ENCODE peak calls at places on chromosomes 12 and 14, in seven cellular contexts. One of them, this sample, is unnamed.

GRCh38 chr12:78711954-78712353 is 152.6 kb upstream of the SYT1 start:
- DNase-seq in dorsolateral prefrontal cortex: no peak
- DNase-seq in psoas muscle: no peak
- DNase-seq in aorta: no peak
- DNase-seq in PC-3: no peak
- DNase-seq in body of pancreas: no peak
- DNase-seq in GM23248: no peak
- DNase-seq in this sample: no peak

GRCh38 chr12:69527506-69528272 is 57.5 kb downstream of the FRS2 start:
- DNase-seq in aorta: no peak
- DNase-seq in dorsolateral prefrontal cortex: no peak
- DNase-seq in psoas muscle: no peak
- DNase-seq in body of pancreas: no peak
- DNase-seq in GM23248: peak; percentile 77
- DNase-seq in PC-3: peak; percentile 89
- DNase-seq in this sample: peak; percentile 49

GRCh38 chr14:64720190-64720589 is 16.0 kb downstream of the PLEKHG3 start:
- DNase-seq in PC-3: peak; percentile 98
- DNase-seq in body of pancreas: peak; percentile 82
- DNase-seq in GM23248: peak; percentile 87
- DNase-seq in psoas muscle: no peak
- DNase-seq in dorsolateral prefrontal cortex: no peak
- DNase-seq in aorta: peak; percentile 70
- DNase-seq in this sample: peak; percentile 97

GRCh38 chr12:49503674-49504180 is 35.1 kb upstream of the KCNH3 start:
- DNase-seq in body of pancreas: peak; percentile 47
- DNase-seq in PC-3: peak; percentile 95
- DNase-seq in dorsolateral prefrontal cortex: no peak
- DNase-seq in GM23248: no peak
- DNase-seq in aorta: no peak
- DNase-seq in psoas muscle: no peak
- DNase-seq in this sample: peak; percentile 80

GRCh38 chr12:90062799-90063198 is 354.2 kb upstream of the ATP2B1 start:
- DNase-seq in aorta: no peak
- DNase-seq in PC-3: peak; percentile 30
- DNase-seq in body of pancreas: no peak
- DNase-seq in psoas muscle: no peak
- DNase-seq in dorsolateral prefrontal cortex: no peak
- DNase-seq in GM23248: no peak
- DNase-seq in this sample: no peak

GRCh38 chr12:50932787-50933280 is 19.5 kb upstream of the HIGD1C start:
- DNase-seq in PC-3: no peak
- DNase-seq in body of pancreas: no peak
- DNase-seq in dorsolateral prefrontal cortex: no peak
- DNase-seq in psoas muscle: no peak
- DNase-seq in aorta: no peak
- DNase-seq in GM23248: no peak
- DNase-seq in this sample: no peak

GRCh38 chr14:95480109-95480886 is 36.2 kb downstream of the SYNE3 start:
- DNase-seq in GM23248: peak; percentile 91
- DNase-seq in aorta: peak; percentile 84
- DNase-seq in PC-3: peak; percentile 58
- DNase-seq in body of pancreas: peak; percentile 34
- DNase-seq in psoas muscle: peak; percentile 83
- DNase-seq in dorsolateral prefrontal cortex: no peak
- DNase-seq in this sample: no peak

GRCh38 chr12:3200032-3200617 is 122.9 kb downstream of the TSPAN9 start:
- DNase-seq in dorsolateral prefrontal cortex: no peak
- DNase-seq in PC-3: peak; percentile 30
- DNase-seq in aorta: peak; percentile 86
- DNase-seq in GM23248: peak; percentile 69
- DNase-seq in body of pancreas: peak; percentile 47
- DNase-seq in psoas muscle: peak; percentile 50
- DNase-seq in this sample: no peak

GRCh38 chr12:107586256-107586970 is 99.2 kb upstream of the PWP1 start:
- DNase-seq in psoas muscle: no peak
- DNase-seq in body of pancreas: no peak
- DNase-seq in GM23248: no peak
- DNase-seq in aorta: no peak
- DNase-seq in dorsolateral prefrontal cortex: no peak
- DNase-seq in PC-3: no peak
- DNase-seq in this sample: no peak

GRCh38 chr12:80189241-80189640 is 89.9 kb downstream of the OTOGL start:
- DNase-seq in PC-3: no peak
- DNase-seq in aorta: no peak
- DNase-seq in GM23248: peak; percentile 89
- DNase-seq in psoas muscle: no peak
- DNase-seq in body of pancreas: no peak
- DNase-seq in dorsolateral prefrontal cortex: no peak
- DNase-seq in this sample: no peak

GRCh38 chr14:72883963-72884362 is 9.9 kb downstream of the DPF3 start:
- DNase-seq in psoas muscle: no peak
- DNase-seq in dorsolateral prefrontal cortex: no peak
- DNase-seq in body of pancreas: no peak
- DNase-seq in PC-3: peak; percentile 93
- DNase-seq in aorta: no peak
- DNase-seq in GM23248: peak; percentile 28
- DNase-seq in this sample: no peak

GRCh38 chr12:121438905-121439304 is 39.0 kb downstream of the RNF34 start:
- DNase-seq in aorta: no peak
- DNase-seq in body of pancreas: no peak
- DNase-seq in dorsolateral prefrontal cortex: no peak
- DNase-seq in GM23248: no peak
- DNase-seq in PC-3: no peak
- DNase-seq in psoas muscle: no peak
- DNase-seq in this sample: no peak

GRCh38 chr12:64627781-64628180 is 17.5 kb downstream of the RASSF3 start:
- DNase-seq in dorsolateral prefrontal cortex: no peak
- DNase-seq in psoas muscle: no peak
- DNase-seq in body of pancreas: no peak
- DNase-seq in aorta: no peak
- DNase-seq in PC-3: no peak
- DNase-seq in GM23248: peak; percentile 84
- DNase-seq in this sample: no peak

GRCh38 chr14:64758025-64758521 is 53.8 kb downstream of the PLEKHG3 start:
- DNase-seq in GM23248: peak; percentile 35
- DNase-seq in PC-3: peak; percentile 73
- DNase-seq in body of pancreas: peak; percentile 68
- DNase-seq in aorta: peak; percentile 44
- DNase-seq in dorsolateral prefrontal cortex: no peak
- DNase-seq in psoas muscle: no peak
- DNase-seq in this sample: peak; percentile 89

GRCh38 chr12:55845785-55846496 is 3.2 kb upstream of the MMP19 start:
- DNase-seq in aorta: peak; percentile 62
- DNase-seq in GM23248: peak; percentile 59
- DNase-seq in body of pancreas: no peak
- DNase-seq in PC-3: no peak
- DNase-seq in psoas muscle: no peak
- DNase-seq in dorsolateral prefrontal cortex: no peak
- DNase-seq in this sample: no peak

GRCh38 chr12:109989380-109989779 is 6.8 kb downstream of the GIT2 start:
- DNase-seq in PC-3: no peak
- DNase-seq in psoas muscle: no peak
- DNase-seq in dorsolateral prefrontal cortex: no peak
- DNase-seq in aorta: no peak
- DNase-seq in GM23248: no peak
- DNase-seq in body of pancreas: no peak
- DNase-seq in this sample: no peak

GRCh38 chr12:63900922-63901793 is 56.7 kb downstream of the SRGAP1 start:
- DNase-seq in psoas muscle: no peak
- DNase-seq in body of pancreas: peak; percentile 30
- DNase-seq in aorta: no peak
- DNase-seq in PC-3: peak; percentile 93
- DNase-seq in dorsolateral prefrontal cortex: no peak
- DNase-seq in GM23248: no peak
- DNase-seq in this sample: peak; percentile 67

GRCh38 chr12:19689226-19689625 is 249.9 kb downstream of the AEBP2 start:
- DNase-seq in aorta: no peak
- DNase-seq in body of pancreas: no peak
- DNase-seq in psoas muscle: no peak
- DNase-seq in PC-3: no peak
- DNase-seq in GM23248: no peak
- DNase-seq in dorsolateral prefrontal cortex: no peak
- DNase-seq in this sample: no peak

GRCh38 chr14:61404637-61405036 is 83.3 kb downstream of the PRKCH start:
- DNase-seq in aorta: no peak
- DNase-seq in PC-3: no peak
- DNase-seq in dorsolateral prefrontal cortex: no peak
- DNase-seq in psoas muscle: no peak
- DNase-seq in body of pancreas: no peak
- DNase-seq in GM23248: no peak
- DNase-seq in this sample: no peak

GRCh38 chr12:57803317-57803893 is 15.1 kb downstream of the AVIL start:
- DNase-seq in aorta: peak; percentile 87
- DNase-seq in PC-3: peak; percentile 60
- DNase-seq in GM23248: peak; percentile 72
- DNase-seq in psoas muscle: no peak
- DNase-seq in body of pancreas: peak; percentile 58
- DNase-seq in dorsolateral prefrontal cortex: no peak
- DNase-seq in this sample: no peak

GRCh38 chr14:92534863-92535654 is 21.5 kb downstream of the RIN3 start:
- DNase-seq in aorta: no peak
- DNase-seq in GM23248: no peak
- DNase-seq in psoas muscle: no peak
- DNase-seq in PC-3: no peak
- DNase-seq in body of pancreas: no peak
- DNase-seq in dorsolateral prefrontal cortex: no peak
- DNase-seq in this sample: no peak

GRCh38 chr12:47164730-47165439 is 85.1 kb upstream of the AMIGO2 start:
- DNase-seq in psoas muscle: no peak
- DNase-seq in PC-3: peak; percentile 21
- DNase-seq in body of pancreas: peak; percentile 25
- DNase-seq in GM23248: peak; percentile 90
- DNase-seq in aorta: no peak
- DNase-seq in dorsolateral prefrontal cortex: no peak
- DNase-seq in this sample: no peak

GRCh38 chr14:54252072-54252730 is 144.6 kb upstream of the CDKN3 start:
- DNase-seq in GM23248: peak; percentile 76
- DNase-seq in PC-3: peak; percentile 100
- DNase-seq in psoas muscle: no peak
- DNase-seq in dorsolateral prefrontal cortex: no peak
- DNase-seq in body of pancreas: no peak
- DNase-seq in aorta: no peak
- DNase-seq in this sample: peak; percentile 34

GRCh38 chr12:32669584-32669983 is 9.5 kb upstream of the DNM1L start:
- DNase-seq in body of pancreas: no peak
- DNase-seq in psoas muscle: no peak
- DNase-seq in PC-3: no peak
- DNase-seq in dorsolateral prefrontal cortex: no peak
- DNase-seq in aorta: no peak
- DNase-seq in GM23248: no peak
- DNase-seq in this sample: no peak

GRCh38 chr12:104863549-104863948 is 94.5 kb downstream of the SLC41A2 start:
- DNase-seq in dorsolateral prefrontal cortex: no peak
- DNase-seq in aorta: no peak
- DNase-seq in GM23248: peak; percentile 69
- DNase-seq in PC-3: peak; percentile 66
- DNase-seq in psoas muscle: no peak
- DNase-seq in body of pancreas: no peak
- DNase-seq in this sample: no peak

GRCh38 chr14:37472906-37473305 is 122.1 kb downstream of the FOXA1 start:
- DNase-seq in body of pancreas: no peak
- DNase-seq in GM23248: no peak
- DNase-seq in aorta: no peak
- DNase-seq in psoas muscle: no peak
- DNase-seq in dorsolateral prefrontal cortex: no peak
- DNase-seq in PC-3: no peak
- DNase-seq in this sample: no peak

GRCh38 chr12:21655594-21655993 is 2.0 kb downstream of the LDHB start:
- DNase-seq in dorsolateral prefrontal cortex: no peak
- DNase-seq in GM23248: no peak
- DNase-seq in aorta: no peak
- DNase-seq in body of pancreas: no peak
- DNase-seq in psoas muscle: no peak
- DNase-seq in PC-3: no peak
- DNase-seq in this sample: no peak
- H3K27ac ChIP-seq in dorsolateral prefrontal cortex: no peak overlapping the region
- H3K27ac ChIP-seq in GM23248: peak overlapping the region; percentile 79
- H3K27ac ChIP-seq in aorta: no peak overlapping the region
- H3K27ac ChIP-seq in body of pancreas: no peak overlapping the region
- H3K27ac ChIP-seq in psoas muscle: no peak overlapping the region
- H3K27ac ChIP-seq in PC-3: no peak overlapping the region
- H3K27ac ChIP-seq in this sample: no peak overlapping the region

GRCh38 chr14:71554323-71554722 is 377.9 kb upstream of the RGS6 start:
- DNase-seq in psoas muscle: no peak
- DNase-seq in aorta: no peak
- DNase-seq in PC-3: no peak
- DNase-seq in GM23248: no peak
- DNase-seq in body of pancreas: no peak
- DNase-seq in dorsolateral prefrontal cortex: no peak
- DNase-seq in this sample: no peak
- H3K27ac ChIP-seq in psoas muscle: no peak overlapping the region
- H3K27ac ChIP-seq in aorta: no peak overlapping the region
- H3K27ac ChIP-seq in PC-3: no peak overlapping the region
- H3K27ac ChIP-seq in GM23248: no peak overlapping the region
- H3K27ac ChIP-seq in body of pancreas: no peak overlapping the region
- H3K27ac ChIP-seq in dorsolateral prefrontal cortex: peak overlapping the region; percentile 25
- H3K27ac ChIP-seq in this sample: no peak overlapping the region

GRCh38 chr14:70602254-70602653 is 1.8 kb upstream of the MED6 start:
- DNase-seq in dorsolateral prefrontal cortex: no peak
- DNase-seq in body of pancreas: no peak
- DNase-seq in aorta: no peak
- DNase-seq in psoas muscle: no peak
- DNase-seq in PC-3: no peak
- DNase-seq in GM23248: no peak
- DNase-seq in this sample: no peak

GRCh38 chr14:70595443-70596185 is 4.8 kb downstream of the MED6 start:
- DNase-seq in GM23248: peak; percentile 44
- DNase-seq in dorsolateral prefrontal cortex: no peak
- DNase-seq in PC-3: peak; percentile 45
- DNase-seq in aorta: no peak
- DNase-seq in body of pancreas: peak; percentile 32
- DNase-seq in psoas muscle: no peak
- DNase-seq in this sample: no peak

GRCh38 chr14:70600382-70601157 is at the start of gene MED6:
- DNase-seq in psoas muscle: peak; percentile 93
- DNase-seq in GM23248: peak; percentile 98
- DNase-seq in aorta: peak; percentile 98
- DNase-seq in body of pancreas: peak; percentile 94
- DNase-seq in PC-3: peak; percentile 94
- DNase-seq in dorsolateral prefrontal cortex: peak; percentile 93
- DNase-seq in this sample: peak; percentile 50

DNA sequence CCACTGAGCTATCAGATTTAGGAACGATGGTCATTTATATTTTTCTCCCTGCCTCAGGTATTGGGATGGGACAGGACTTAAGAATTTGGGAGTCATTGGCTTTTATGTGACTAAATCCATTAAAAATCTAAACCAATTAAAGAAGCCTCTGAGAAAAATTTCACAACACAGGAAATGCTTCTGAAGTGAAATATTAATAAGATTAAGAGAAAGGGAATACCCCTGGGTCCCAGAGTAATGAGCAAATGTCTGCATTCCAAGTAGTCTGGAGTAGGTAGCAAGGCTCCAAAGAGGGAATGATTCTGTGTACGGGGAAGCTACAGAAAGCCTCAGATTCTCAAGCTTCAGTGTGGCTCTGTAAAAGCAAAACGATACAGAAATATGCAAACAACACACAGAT is 707 bp upstream of the MED6 start:
- DNase-seq in body of pancreas: no peak
- DNase-seq in GM23248: peak; percentile 66
- DNase-seq in PC-3: peak; percentile 36
- DNase-seq in dorsolateral prefrontal cortex: no peak
- DNase-seq in aorta: no peak
- DNase-seq in psoas muscle: no peak
- DNase-seq in this sample: no peak
- H3K27ac ChIP-seq in body of pancreas: peak overlapping the region; percentile 27
- H3K27ac ChIP-seq in GM23248: peak overlapping the region; percentile 72
- H3K27ac ChIP-seq in PC-3: peak overlapping the region; percentile 31
- H3K27ac ChIP-seq in dorsolateral prefrontal cortex: peak overlapping the region; percentile 42
- H3K27ac ChIP-seq in aorta: no peak overlapping the region
- H3K27ac ChIP-seq in psoas muscle: peak overlapping the region; percentile 57
- H3K27ac ChIP-seq in this sample: peak overlapping the region; percentile 52

GRCh38 chr14:68663385-68664076 is 129.3 kb downstream of the ZFP36L1 start:
- DNase-seq in dorsolateral prefrontal cortex: no peak
- DNase-seq in body of pancreas: no peak
- DNase-seq in psoas muscle: no peak
- DNase-seq in GM23248: peak; percentile 82
- DNase-seq in aorta: no peak
- DNase-seq in PC-3: no peak
- DNase-seq in this sample: no peak
- H3K27ac ChIP-seq in dorsolateral prefrontal cortex: no peak overlapping the region
- H3K27ac ChIP-seq in body of pancreas: no peak overlapping the region
- H3K27ac ChIP-seq in psoas muscle: no peak overlapping the region
- H3K27ac ChIP-seq in GM23248: peak overlapping the region; percentile 45
- H3K27ac ChIP-seq in aorta: no peak overlapping the region
- H3K27ac ChIP-seq in PC-3: no peak overlapping the region
- H3K27ac ChIP-seq in this sample: no peak overlapping the region

This sample was measured in epithelial cell of prostate.